ENCODE peak calls at places on chromosomes 2 and 18, in eight cellular contexts. S is OCI-LY7, E is IMR-90, J is pancreas, G is HepG2, C is fibroblast of lung, U is lower lobe of right lung, R is tibial artery. B is an unnamed sample. For H3K4me1, the result is how much of the 10 kb centered on the place peaks cover.

GRCh38 chr2:11336189-11336588 is 8.2 kb downstream of the ROCK2 start:
- DNase-seq in S (no peak), E (no peak), J (no peak), G (no peak), C (no peak), U (no peak), R (no peak), B (no peak)

GRCh38 chr2:121387591-121388325 is 102.8 kb upstream of the TFCP2L1 start:
- DNase-seq in S (no peak), E (peak), J (no peak), G (no peak), C (peak), U (no peak), R (no peak), B (no peak)

GRCh38 chr18:27185897-27186296 is 789 bp upstream of the CHST9 start:
- DNase-seq in S (no peak), E (no peak), J (no peak), G (no peak), C (no peak), U (no peak), R (no peak), B (no peak)

GRCh38 chr2:58890865-58891525 is 649.9 kb upstream of the FANCL start:
- DNase-seq in S (no peak), E (no peak), J (no peak), G (no peak), C (no peak), U (no peak), R (no peak), B (no peak)

GRCh38 chr2:25587361-25587760 is 86.0 kb downstream of the DTNB start:
- DNase-seq in S (no peak), E (peak), J (no peak), G (no peak), C (peak), U (no peak), R (no peak), B (no peak)

GRCh38 chr2:164599954-164600589 is 21.2 kb downstream of the GRB14 start:
- DNase-seq in S (peak), E (peak), J (peak), G (peak), C (peak), U (no peak), R (no peak), B (no peak)

GRCh38 chr2:226079677-226080076 is 680.2 kb downstream of the NYAP2 start:
- DNase-seq in S (no peak), E (peak), J (no peak), G (no peak), C (peak), U (no peak), R (no peak), B (no peak)

GRCh38 chr18:50161806-50162205 is 33.1 kb downstream of the MYO5B start:
- DNase-seq in S (no peak), E (no peak), J (no peak), G (no peak), C (peak), U (peak), R (no peak), B (no peak)

GRCh38 chr18:78971511-78972245 is 7.9 kb upstream of the SALL3 start:
- DNase-seq in S (no peak), E (no peak), J (no peak), G (no peak), C (no peak), U (no peak), R (no peak), B (no peak)

GRCh38 chr2:192139813-192140212 is 54.9 kb downstream of the TMEFF2 start:
- DNase-seq in S (no peak), E (no peak), J (no peak), G (no peak), C (no peak), U (no peak), R (no peak), B (no peak)

GRCh38 chr2:223696719-223697118 is 94.6 kb upstream of the SCG2 start:
- DNase-seq in S (no peak), E (peak), J (no peak), G (peak), C (peak), U (no peak), R (no peak), B (no peak)

GRCh38 chr18:9827856-9828793 is 57.6 kb upstream of the TXNDC2 start:
- DNase-seq in S (no peak), E (peak), J (no peak), G (no peak), C (peak), U (peak), R (no peak), B (no peak)

GRCh38 chr2:213934560-213934959 is 476.3 kb upstream of the VWC2L start:
- DNase-seq in S (peak), E (peak), J (no peak), G (peak), C (peak), U (no peak), R (no peak), B (no peak)

GRCh38 chr18:22170421-22171262 is 1.3 kb downstream of the GATA6 start:
- DNase-seq in S (no peak), E (peak), J (peak), G (peak), C (peak), U (peak), R (no peak), B (peak)

GRCh38 chr2:134231965-134232340 is 21.9 kb upstream of the MGAT5 start:
- DNase-seq in S (no peak), E (peak), J (no peak), G (no peak), C (peak), U (no peak), R (no peak), B (no peak)

GRCh38 chr2:19818039-19818438 is 83.7 kb downstream of the TTC32 start:
- DNase-seq in S (no peak), E (peak), J (no peak), G (no peak), C (no peak), U (no peak), R (no peak), B (peak)

GRCh38 chr2:164739966-164740365 is 101.7 kb downstream of the COBLL1 start:
- DNase-seq in S (no peak), E (peak), J (no peak), G (no peak), C (peak), U (no peak), R (no peak), B (no peak)

GRCh38 chr18:30485078-30485477 is 557.5 kb downstream of the DSC3 start:
- DNase-seq in S (no peak), E (no peak), J (no peak), G (no peak), C (peak), U (no peak), R (no peak), B (no peak)

GRCh38 chr2:11129598-11130449 is 25.4 kb upstream of the SLC66A3 start:
- DNase-seq in S (peak), E (no peak), J (peak), G (peak), C (peak), U (peak), R (no peak), B (no peak)

GRCh38 chr2:127143851-127144782 is 37.2 kb upstream of the BIN1 start:
- DNase-seq in S (no peak), E (peak), J (no peak), G (no peak), C (peak), U (no peak), R (no peak), B (no peak)

GRCh38 chr2:174711206-174711605 is 53.1 kb downstream of the CHRNA1 start:
- DNase-seq in S (no peak), E (peak), J (no peak), G (no peak), C (peak), U (no peak), R (no peak), B (no peak)

GRCh38 chr18:72826736-72827135 is 41.1 kb downstream of the NETO1 start:
- DNase-seq in S (no peak), E (no peak), J (no peak), G (no peak), C (no peak), U (no peak), R (no peak), B (no peak)

GRCh38 chr2:106540886-106541285 is 53.7 kb downstream of the CD8B2 start:
- DNase-seq in S (no peak), E (no peak), J (no peak), G (no peak), C (no peak), U (no peak), R (no peak), B (no peak)

GRCh38 chr2:230319211-230319862 is 7.7 kb upstream of the SP140L start:
- DNase-seq in S (peak), E (no peak), J (no peak), G (no peak), C (no peak), U (no peak), R (no peak), B (peak)

GRCh38 chr2:203432811-203433210 is 102.3 kb downstream of the RAPH1 start:
- DNase-seq in S (peak), E (no peak), J (no peak), G (no peak), C (no peak), U (no peak), R (no peak), B (no peak)

GRCh38 chr18:50069422-50069821 is 125.5 kb downstream of the MYO5B start:
- DNase-seq in S (no peak), E (no peak), J (no peak), G (no peak), C (no peak), U (no peak), R (no peak), B (no peak)

GRCh38 chr2:73886357-73886756 is 6.5 kb upstream of the ACTG2 start:
- DNase-seq in S (no peak), E (no peak), J (no peak), G (no peak), C (no peak), U (no peak), R (no peak), B (no peak)

GRCh38 chr2:135532581-135532980 is 1.3 kb downstream of the R3HDM1 start:
- DNase-seq in S (no peak), E (no peak), J (no peak), G (no peak), C (peak), U (no peak), R (no peak), B (no peak)

GRCh38 chr2:138486347-138487198 is 15.0 kb upstream of the SPOPL start:
- DNase-seq in S (no peak), E (no peak), J (no peak), G (no peak), C (no peak), U (no peak), R (no peak), B (no peak)

GRCh38 chr2:143357956-143358355 is 228.7 kb downstream of the ARHGAP15 start:
- DNase-seq in S (no peak), E (no peak), J (no peak), G (no peak), C (no peak), U (no peak), R (no peak), B (no peak)

GRCh38 chr2:176158306-176158643 is 1.2 kb downstream of the HOXD3 start:
- DNase-seq in S (no peak), E (no peak), J (no peak), G (no peak), C (peak), U (no peak), R (no peak), B (no peak)

GRCh38 chr2:68466361-68466777 is 725 bp downstream of the FBXO48 start:
- DNase-seq in S (peak), E (peak), J (peak), G (peak), C (peak), U (no peak), R (no peak), B (no peak)

GRCh38 chr2:135962401-135963138 is 22.9 kb downstream of the DARS1 start:
- DNase-seq in S (no peak), E (no peak), J (no peak), G (no peak), C (peak), U (no peak), R (no peak), B (no peak)

GRCh38 chr18:57898506-57899124 is 95.5 kb upstream of the ATP8B1 start:
- DNase-seq in S (no peak), E (peak), J (no peak), G (no peak), C (peak), U (no peak), R (no peak), B (no peak)

GRCh38 chr2:23532311-23533013 is 147.5 kb downstream of the KLHL29 start:
- DNase-seq in S (no peak), E (no peak), J (no peak), G (no peak), C (no peak), U (no peak), R (no peak), B (no peak)

GRCh38 chr2:46825958-46826897 is 89.4 kb downstream of the MCFD2 start:
- DNase-seq in S (no peak), E (peak), J (no peak), G (no peak), C (peak), U (no peak), R (no peak), B (no peak)

DNA sequence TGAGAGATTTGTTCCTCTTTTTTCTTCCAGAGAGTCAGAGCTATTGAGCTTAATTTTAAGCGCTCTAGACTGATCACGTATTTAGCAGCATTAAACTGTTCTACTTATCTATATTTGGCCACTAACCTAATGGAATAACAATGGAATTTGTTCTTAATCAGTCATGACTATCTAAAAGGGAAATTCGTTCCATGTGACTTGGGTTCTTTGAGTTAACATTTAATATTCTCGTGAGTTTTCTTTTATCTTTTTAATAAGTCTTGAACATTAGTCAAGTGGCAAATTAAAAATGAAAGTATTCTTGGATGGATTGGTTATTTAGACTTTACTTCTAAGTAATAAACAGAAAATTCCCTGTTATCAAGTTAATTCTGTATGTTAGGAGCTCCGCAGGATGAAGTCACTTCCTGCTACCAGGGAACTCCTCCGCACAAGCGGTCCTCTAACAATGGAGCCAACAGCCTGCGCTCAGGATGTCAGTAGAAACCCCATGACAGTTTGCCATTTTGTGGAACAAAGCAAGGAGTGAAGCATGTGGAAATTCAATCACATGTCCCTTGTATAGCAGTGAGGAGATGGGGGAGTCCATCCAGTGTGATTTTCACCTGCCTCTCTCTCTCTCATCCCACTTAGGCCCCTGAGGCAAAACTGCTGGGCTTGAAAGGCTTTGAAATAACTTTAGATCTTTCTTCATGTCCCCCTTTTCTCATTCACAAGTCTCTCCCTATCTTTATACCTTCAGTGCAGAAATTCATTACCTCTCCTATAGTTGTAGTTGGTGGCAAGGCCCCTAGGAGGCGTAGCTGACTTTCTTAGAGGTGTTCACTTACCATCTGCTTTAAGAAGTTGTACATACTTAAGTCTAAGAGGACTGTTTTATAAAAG is 138.1 kb downstream of the WDR7 start:
- DNase-seq in S (peak), E (peak), J (no peak), G (peak), C (no peak), U (no peak), R (no peak), B (peak)
- TF ChIP-seq CTCF in S (peak), E (peak), J (no peak), G (peak), C (peak), U (peak), R (no peak), B (no peak)

GRCh38 chr2:40432916-40433315 is 19.0 kb downstream of the SLC8A1 start:
- DNase-seq in S (no peak), E (no peak), J (no peak), G (no peak), C (peak), U (no peak), R (no peak), B (no peak)
- H3K4me1 ChIP-seq in S (under half), E (under half), J (under half), G (under half), C (under half), U (under half), R (under half), B (half or more)

GRCh38 chr2:168152902-168153301 is 94.5 kb downstream of the STK39 start:
- DNase-seq in S (no peak), E (peak), J (no peak), G (peak), C (no peak), U (no peak), R (no peak), B (no peak)
- H3K27ac ChIP-seq in S (no peak), E (no peak), J (no peak), G (peak), C (no peak), U (no peak), R (no peak), B (no peak)

GRCh38 chr2:187232749-187233148 is 215.3 kb downstream of the CALCRL start:
- DNase-seq in S (no peak), E (no peak), J (no peak), G (no peak), C (no peak), U (no peak), R (no peak), B (no peak)
- TF ChIP-seq CTCF in S (no peak), E (no peak), J (no peak), G (no peak), C (no peak), U (no peak), R (no peak), B (no peak)

GRCh38 chr18:6161549-6161948 is 253.2 kb downstream of the L3MBTL4 start:
- DNase-seq in S (no peak), E (no peak), J (no peak), G (no peak), C (no peak), U (no peak), R (no peak), B (no peak)

GRCh38 chr18:6155707-6156106 is 259.0 kb downstream of the L3MBTL4 start:
- DNase-seq in S (no peak), E (peak), J (no peak), G (no peak), C (no peak), U (no peak), R (no peak), B (no peak)

GRCh38 chr18:6159426-6159825 is 255.3 kb downstream of the L3MBTL4 start:
- DNase-seq in S (no peak), E (no peak), J (no peak), G (no peak), C (no peak), U (no peak), R (no peak), B (no peak)

GRCh38 chr18:6156446-6156845 is 258.3 kb downstream of the L3MBTL4 start:
- DNase-seq in S (no peak), E (no peak), J (no peak), G (no peak), C (no peak), U (no peak), R (no peak), B (no peak)

GRCh38 chr18:6158958-6159357 is 255.8 kb downstream of the L3MBTL4 start:
- DNase-seq in S (no peak), E (no peak), J (no peak), G (no peak), C (no peak), U (no peak), R (no peak), B (no peak)
- H3K4me1 ChIP-seq in S (under half), E (under half), J (under half), G (under half), C (under half), U (under half), R (under half), B (under half)

GRCh38 chr2:196568506-196568905 is 71.0 kb upstream of the CCDC150 start:
- DNase-seq in S (no peak), E (no peak), J (no peak), G (no peak), C (no peak), U (no peak), R (no peak), B (no peak)

GRCh38 chr2:196565982-196566381 is 73.5 kb upstream of the CCDC150 start:
- DNase-seq in S (no peak), E (no peak), J (no peak), G (no peak), C (no peak), U (no peak), R (no peak), B (no peak)

GRCh38 chr2:196565106-196565505 is 74.4 kb upstream of the CCDC150 start:
- DNase-seq in S (no peak), E (no peak), J (no peak), G (no peak), C (no peak), U (no peak), R (no peak), B (no peak)

GRCh38 chr2:196563876-196564275 is 75.6 kb upstream of the CCDC150 start:
- DNase-seq in S (no peak), E (no peak), J (no peak), G (no peak), C (no peak), U (no peak), R (no peak), B (no peak)

GRCh38 chr2:196566969-196567666 is 72.4 kb upstream of the CCDC150 start:
- DNase-seq in S (no peak), E (peak), J (no peak), G (no peak), C (no peak), U (no peak), R (no peak), B (peak)
- H3K27ac ChIP-seq in S (no peak), E (no peak), J (no peak), G (no peak), C (no peak), U (no peak), R (no peak), B (peak)

DNA sequence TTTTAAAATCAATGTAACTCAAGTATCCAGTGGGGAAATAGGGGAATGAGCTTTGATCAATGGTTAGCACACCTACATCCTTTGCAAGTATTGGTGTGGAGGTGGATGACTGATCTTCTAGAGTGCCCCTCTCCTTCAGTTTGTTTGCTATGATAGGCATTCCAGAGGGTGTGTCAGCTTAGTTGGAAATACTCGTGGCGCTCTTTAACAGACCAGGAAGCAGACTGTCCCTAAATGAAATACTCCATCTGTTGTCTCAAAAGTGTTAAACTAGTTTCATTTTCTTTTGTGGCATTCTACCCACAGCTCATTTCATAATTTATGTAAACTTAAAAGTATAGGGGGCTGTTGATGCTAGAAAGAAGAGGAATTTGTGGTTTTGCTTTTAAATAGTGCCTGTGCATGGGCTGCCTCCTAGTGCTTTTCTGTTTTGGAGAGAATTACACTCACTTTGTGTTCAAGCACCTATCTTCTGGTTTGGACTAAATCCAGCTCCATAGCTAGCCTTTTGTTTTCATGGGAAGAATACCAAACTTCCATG is 66.2 kb downstream of the STAT1 start:
- DNase-seq in S (no peak), E (peak), J (no peak), G (peak), C (peak), U (no peak), R (no peak), B (no peak)
- TF ChIP-seq CTCF in S (no peak), E (peak), J (no peak), G (no peak), C (peak), U (no peak), R (no peak), B (peak)

GRCh38 chr2:156937430-156937829 is 320.1 kb upstream of the GALNT5 start:
- DNase-seq in S (no peak), E (no peak), J (no peak), G (no peak), C (no peak), U (no peak), R (no peak), B (no peak)
- H3K4me1 ChIP-seq in S (under half), E (under half), J (under half), G (under half), C (under half), U (under half), R (under half), B (under half)